ENCODE peak calls at places on chromosomes 4 and X, in seven cellular contexts. A is HEK293T; J is AG08396; X is stomach; C is activated T-cell treated with anti-CD3 and anti-CD28 coated beads, Interleukin-2, amount 50 U/mL, for 1 hour; F is neural crest cell; L is coronary artery. B is an unnamed sample.

GRCh38 chr4:17173300-17173699 is 274.9 kb upstream of the LDB2 start:
- DNase-seq in A (peak), J (no peak), X (no peak), C (no peak), F (no peak), L (no peak), B (no peak)

GRCh38 chr4:70768301-70768948 is 46.7 kb downstream of the RUFY3 start:
- DNase-seq in A (no peak), J (no peak), X (no peak), C (no peak), F (no peak), L (no peak), B (no peak)

GRCh38 chr4:10095296-10095991 is 21.2 kb downstream of the WDR1 start:
- DNase-seq in A (no peak), J (no peak), X (no peak), C (no peak), F (no peak), L (no peak), B (no peak)

GRCh38 chr4:186058253-186058979 is 10.5 kb upstream of the TLR3 start:
- DNase-seq in A (no peak), J (no peak), X (no peak), C (no peak), F (no peak), L (no peak), B (no peak)

GRCh38 chrX:30060718-30061117 is 154.6 kb upstream of the MAGEB2 start:
- DNase-seq in A (no peak), J (no peak), X (no peak), C (no peak), F (no peak), L (no peak), B (no peak)

GRCh38 chr4:141810702-141811365 is 174.5 kb downstream of the IL15 start:
- DNase-seq in A (no peak), J (no peak), X (no peak), C (no peak), F (no peak), L (no peak), B (no peak)

GRCh38 chrX:38403834-38404233 is 51.4 kb downstream of the OTC start:
- DNase-seq in A (no peak), J (no peak), X (no peak), C (no peak), F (no peak), L (no peak), B (no peak)

GRCh38 chrX:49761481-49761880 is 65.7 kb upstream of the PAGE1 start:
- DNase-seq in A (peak), J (peak), X (no peak), C (no peak), F (no peak), L (no peak), B (no peak)

GRCh38 chrX:344371-344901 is 25.8 kb upstream of the GTPBP6 start:
- DNase-seq in A (no peak), J (no peak), X (no peak), C (no peak), F (no peak), L (no peak), B (no peak)

GRCh38 chrX:55710701-55711100 is 6.8 kb upstream of the RRAGB start:
- DNase-seq in A (no peak), J (peak), X (no peak), C (no peak), F (no peak), L (no peak), B (no peak)